ENCODE peak calls at places on chromosomes 13 and 19, in nine cellular contexts. One of them, this sample, is unnamed.

GRCh38 chr13:24502567-24503375 is 9.8 kb downstream of the PARP4 start:
- DNase-seq in tibial nerve: no peak
- DNase-seq in A673: no peak
- DNase-seq in lung: no peak
- DNase-seq in foreskin fibroblast: peak
- DNase-seq in renal cortical epithelial cell: peak
- DNase-seq in PC-3: peak
- DNase-seq in CD4-positive, alpha-beta T cell: no peak
- DNase-seq in left ventricle myocardium inferior: peak
- DNase-seq in this sample: peak

GRCh38 chr13:25494708-25495411 is 123.1 kb downstream of the ATP8A2 start:
- DNase-seq in tibial nerve: no peak
- DNase-seq in A673: no peak
- DNase-seq in lung: no peak
- DNase-seq in foreskin fibroblast: peak
- DNase-seq in renal cortical epithelial cell: no peak
- DNase-seq in PC-3: no peak
- DNase-seq in CD4-positive, alpha-beta T cell: no peak
- DNase-seq in left ventricle myocardium inferior: no peak
- DNase-seq in this sample: no peak

GRCh38 chr19:38529610-38530009 is 88.1 kb downstream of the MAP4K1 start:
- DNase-seq in tibial nerve: no peak
- DNase-seq in A673: peak
- DNase-seq in lung: no peak
- DNase-seq in foreskin fibroblast: no peak
- DNase-seq in renal cortical epithelial cell: no peak
- DNase-seq in PC-3: no peak
- DNase-seq in CD4-positive, alpha-beta T cell: no peak
- DNase-seq in left ventricle myocardium inferior: no peak
- DNase-seq in this sample: no peak

GRCh38 chr13:72562686-72563085 is 164.7 kb downstream of the MZT1 start:
- DNase-seq in tibial nerve: no peak
- DNase-seq in A673: no peak
- DNase-seq in lung: no peak
- DNase-seq in foreskin fibroblast: no peak
- DNase-seq in renal cortical epithelial cell: no peak
- DNase-seq in PC-3: no peak
- DNase-seq in CD4-positive, alpha-beta T cell: no peak
- DNase-seq in left ventricle myocardium inferior: no peak
- DNase-seq in this sample: no peak

GRCh38 chr13:73633817-73634449 is 500.3 kb downstream of the KLF12 start:
- DNase-seq in tibial nerve: no peak
- DNase-seq in A673: peak
- DNase-seq in lung: no peak
- DNase-seq in foreskin fibroblast: no peak
- DNase-seq in renal cortical epithelial cell: no peak
- DNase-seq in PC-3: no peak
- DNase-seq in CD4-positive, alpha-beta T cell: no peak
- DNase-seq in left ventricle myocardium inferior: no peak
- DNase-seq in this sample: no peak

GRCh38 chr13:23654111-23655110 is 84.2 kb downstream of the TNFRSF19 start:
- DNase-seq in tibial nerve: no peak
- DNase-seq in A673: no peak
- DNase-seq in lung: no peak
- DNase-seq in foreskin fibroblast: peak
- DNase-seq in renal cortical epithelial cell: peak
- DNase-seq in PC-3: no peak
- DNase-seq in CD4-positive, alpha-beta T cell: no peak
- DNase-seq in left ventricle myocardium inferior: peak
- DNase-seq in this sample: peak

GRCh38 chr19:6092329-6093286 is 17.7 kb downstream of the RFX2 start:
- DNase-seq in tibial nerve: peak
- DNase-seq in A673: peak
- DNase-seq in lung: peak
- DNase-seq in foreskin fibroblast: peak
- DNase-seq in renal cortical epithelial cell: peak
- DNase-seq in PC-3: peak
- DNase-seq in CD4-positive, alpha-beta T cell: no peak
- DNase-seq in left ventricle myocardium inferior: peak
- DNase-seq in this sample: peak

GRCh38 chr19:37932985-37933953 is 26.3 kb downstream of the SIPA1L3 start:
- DNase-seq in tibial nerve: no peak
- DNase-seq in A673: no peak
- DNase-seq in lung: no peak
- DNase-seq in foreskin fibroblast: peak
- DNase-seq in renal cortical epithelial cell: peak
- DNase-seq in PC-3: peak
- DNase-seq in CD4-positive, alpha-beta T cell: no peak
- DNase-seq in left ventricle myocardium inferior: peak
- DNase-seq in this sample: peak

GRCh38 chr13:104984296-104984818 is 1551.1 kb downstream of the EFNB2 start:
- DNase-seq in tibial nerve: peak
- DNase-seq in A673: no peak
- DNase-seq in lung: no peak
- DNase-seq in foreskin fibroblast: peak
- DNase-seq in renal cortical epithelial cell: peak
- DNase-seq in PC-3: peak
- DNase-seq in CD4-positive, alpha-beta T cell: no peak
- DNase-seq in left ventricle myocardium inferior: peak
- DNase-seq in this sample: peak

GRCh38 chr13:26541678-26542553 is 15.6 kb upstream of the WASF3 start:
- DNase-seq in tibial nerve: no peak
- DNase-seq in A673: no peak
- DNase-seq in lung: no peak
- DNase-seq in foreskin fibroblast: no peak
- DNase-seq in renal cortical epithelial cell: no peak
- DNase-seq in PC-3: no peak
- DNase-seq in CD4-positive, alpha-beta T cell: no peak
- DNase-seq in left ventricle myocardium inferior: no peak
- DNase-seq in this sample: no peak

GRCh38 chr19:33502991-33503790 is 18.4 kb downstream of the PEPD start:
- DNase-seq in tibial nerve: no peak
- DNase-seq in A673: no peak
- DNase-seq in lung: no peak
- DNase-seq in foreskin fibroblast: no peak
- DNase-seq in renal cortical epithelial cell: no peak
- DNase-seq in PC-3: no peak
- DNase-seq in CD4-positive, alpha-beta T cell: no peak
- DNase-seq in left ventricle myocardium inferior: no peak
- DNase-seq in this sample: no peak

GRCh38 chr13:35978607-35979316 is 152.4 kb downstream of the DCLK1 start:
- DNase-seq in tibial nerve: no peak
- DNase-seq in A673: peak
- DNase-seq in lung: peak
- DNase-seq in foreskin fibroblast: peak
- DNase-seq in renal cortical epithelial cell: peak
- DNase-seq in PC-3: peak
- DNase-seq in CD4-positive, alpha-beta T cell: no peak
- DNase-seq in left ventricle myocardium inferior: no peak
- DNase-seq in this sample: peak

GRCh38 chr19:21839966-21840365 is 4.0 kb upstream of the ZNF43 start:
- DNase-seq in tibial nerve: no peak
- DNase-seq in A673: no peak
- DNase-seq in lung: no peak
- DNase-seq in foreskin fibroblast: no peak
- DNase-seq in renal cortical epithelial cell: no peak
- DNase-seq in PC-3: no peak
- DNase-seq in CD4-positive, alpha-beta T cell: no peak
- DNase-seq in left ventricle myocardium inferior: no peak
- DNase-seq in this sample: no peak

GRCh38 chr19:36030264-36031148 is 2.2 kb downstream of the CLIP3 start:
- DNase-seq in tibial nerve: no peak
- DNase-seq in A673: no peak
- DNase-seq in lung: no peak
- DNase-seq in foreskin fibroblast: peak
- DNase-seq in renal cortical epithelial cell: peak
- DNase-seq in PC-3: no peak
- DNase-seq in CD4-positive, alpha-beta T cell: no peak
- DNase-seq in left ventricle myocardium inferior: no peak
- DNase-seq in this sample: peak

GRCh38 chr19:15452111-15453047 is 2.6 kb upstream of the WIZ start:
- DNase-seq in tibial nerve: peak
- DNase-seq in A673: peak
- DNase-seq in lung: peak
- DNase-seq in foreskin fibroblast: peak
- DNase-seq in renal cortical epithelial cell: peak
- DNase-seq in PC-3: peak
- DNase-seq in CD4-positive, alpha-beta T cell: no peak
- DNase-seq in left ventricle myocardium inferior: peak
- DNase-seq in this sample: peak

GRCh38 chr19:12838182-12838890 is at the start of gene MAST1:
- DNase-seq in tibial nerve: no peak
- DNase-seq in A673: peak
- DNase-seq in lung: no peak
- DNase-seq in foreskin fibroblast: peak
- DNase-seq in renal cortical epithelial cell: no peak
- DNase-seq in PC-3: peak
- DNase-seq in CD4-positive, alpha-beta T cell: no peak
- DNase-seq in left ventricle myocardium inferior: no peak
- DNase-seq in this sample: no peak

GRCh38 chr19:16200776-16201391 is 3.2 kb downstream of the AP1M1 start:
- DNase-seq in tibial nerve: no peak
- DNase-seq in A673: no peak
- DNase-seq in lung: no peak
- DNase-seq in foreskin fibroblast: no peak
- DNase-seq in renal cortical epithelial cell: no peak
- DNase-seq in PC-3: no peak
- DNase-seq in CD4-positive, alpha-beta T cell: no peak
- DNase-seq in left ventricle myocardium inferior: no peak
- DNase-seq in this sample: no peak

This sample was measured in bronchial epithelial cell.